ENCODE peak calls at places on chromosome 1, in seven cellular contexts. N is stomach; V is Peyer's patch; A is breast epithelium; T is pancreas; D is AG04450; O is CD4-positive, CD25-positive, alpha-beta regulatory T cell. L is an unnamed sample.

GRCh38 chr1:32767156-32767555 is 50.0 kb downstream of the YARS1 start:
- DNase-seq in V (no peak), O (no peak), N (no peak), T (no peak), A (no peak), D (no peak), L (no peak)

GRCh38 chr1:224541901-224542610 is 74.1 kb upstream of the CNIH3 start:
- DNase-seq in T (no peak), A (no peak), V (no peak), D (no peak), O (no peak), N (no peak), L (no peak)

GRCh38 chr1:61436491-61437120 is 288.3 kb downstream of the TM2D1 start:
- DNase-seq in T (no peak), O (no peak), A (no peak), N (peak), D (no peak), V (no peak), L (no peak)

GRCh38 chr1:201359873-201360210 is 17.6 kb downstream of the TNNT2 start:
- DNase-seq in T (no peak), O (no peak), V (peak), D (no peak), N (no peak), A (no peak), L (no peak)

GRCh38 chr1:45857101-45857700 is 53.8 kb downstream of the MAST2 start:
- DNase-seq in D (no peak), V (no peak), N (no peak), O (no peak), A (no peak), T (no peak), L (no peak)

GRCh38 chr1:24501371-24502167 is 1.1 kb upstream of the RCAN3 start:
- DNase-seq in V (no peak), T (no peak), D (no peak), O (peak), N (peak), A (no peak), L (no peak)

GRCh38 chr1:6053206-6053546 is 7.5 kb downstream of the KCNAB2 start:
- DNase-seq in O (no peak), N (no peak), V (no peak), T (no peak), D (no peak), A (no peak), L (no peak)

GRCh38 chr1:20466231-20466630 is 19.8 kb downstream of the CAMK2N1 start:
- DNase-seq in A (no peak), V (no peak), D (no peak), O (no peak), N (no peak), T (no peak), L (no peak)

GRCh38 chr1:13819637-13820036 is 119.6 kb downstream of the PRDM2 start:
- DNase-seq in O (no peak), D (no peak), V (no peak), A (no peak), T (no peak), N (no peak), L (no peak)

GRCh38 chr1:104189207-104189606 is 439.5 kb downstream of the AMY1C start:
- DNase-seq in A (no peak), T (no peak), D (no peak), V (no peak), O (no peak), N (no peak), L (no peak)

GRCh38 chr1:14826731-14827326 is 228.3 kb downstream of the KAZN start:
- DNase-seq in O (no peak), T (no peak), N (no peak), D (no peak), V (no peak), A (no peak), L (no peak)

GRCh38 chr1:91606546-91607078 is 106.0 kb downstream of the CDC7 start:
- DNase-seq in N (no peak), T (no peak), D (no peak), O (no peak), V (no peak), A (no peak), L (no peak)

GRCh38 chr1:198763298-198763714 is 124.5 kb downstream of the PTPRC start:
- DNase-seq in V (no peak), A (no peak), T (no peak), N (no peak), D (no peak), O (no peak), L (no peak)

GRCh38 chr1:8019229-8019620 is 6.9 kb downstream of the ERRFI1 start:
- DNase-seq in O (no peak), N (no peak), D (no peak), T (no peak), V (no peak), A (no peak), L (no peak)
- H3K4me3 ChIP-seq in O (no peak), N (no peak), D (no peak), T (peak), V (no peak), A (peak), L (no peak)

GRCh38 chr1:150619576-150620509 is 9.6 kb downstream of the ENSA start:
- DNase-seq in T (no peak), N (no peak), D (no peak), O (no peak), V (no peak), A (no peak), L (peak)
- H3K4me3 ChIP-seq in T (no peak), N (no peak), D (no peak), O (peak), V (no peak), A (no peak), L (no peak)

DNA sequence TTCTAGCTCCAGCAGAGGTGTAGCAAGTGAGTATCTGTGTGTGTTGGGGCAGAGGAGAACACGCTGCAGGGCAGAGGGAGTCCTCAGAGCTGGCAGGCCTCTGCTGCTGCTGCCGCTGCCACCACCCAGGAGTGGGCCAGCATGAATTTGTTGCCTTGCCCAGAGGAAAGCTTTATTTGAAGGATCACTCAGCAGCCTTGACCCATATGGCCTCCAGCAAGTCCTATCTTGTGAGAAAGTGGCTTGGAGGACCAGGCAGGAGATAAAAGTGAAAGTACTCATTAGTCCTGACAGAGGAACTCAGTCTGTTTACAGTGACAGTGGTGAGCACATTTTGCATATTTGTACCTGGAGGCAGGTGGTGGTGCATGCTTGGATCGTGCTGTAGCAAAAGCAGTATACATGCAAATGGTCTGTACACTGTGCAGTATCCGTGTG is 3.1 kb downstream of the TRAF5 start:
- DNase-seq in T (no peak), N (no peak), V (no peak), O (no peak), D (no peak), A (no peak), L (no peak)
- H3K4me3 ChIP-seq in T (peak), N (no peak), V (peak), O (peak), D (no peak), A (peak), L (no peak)

DNA sequence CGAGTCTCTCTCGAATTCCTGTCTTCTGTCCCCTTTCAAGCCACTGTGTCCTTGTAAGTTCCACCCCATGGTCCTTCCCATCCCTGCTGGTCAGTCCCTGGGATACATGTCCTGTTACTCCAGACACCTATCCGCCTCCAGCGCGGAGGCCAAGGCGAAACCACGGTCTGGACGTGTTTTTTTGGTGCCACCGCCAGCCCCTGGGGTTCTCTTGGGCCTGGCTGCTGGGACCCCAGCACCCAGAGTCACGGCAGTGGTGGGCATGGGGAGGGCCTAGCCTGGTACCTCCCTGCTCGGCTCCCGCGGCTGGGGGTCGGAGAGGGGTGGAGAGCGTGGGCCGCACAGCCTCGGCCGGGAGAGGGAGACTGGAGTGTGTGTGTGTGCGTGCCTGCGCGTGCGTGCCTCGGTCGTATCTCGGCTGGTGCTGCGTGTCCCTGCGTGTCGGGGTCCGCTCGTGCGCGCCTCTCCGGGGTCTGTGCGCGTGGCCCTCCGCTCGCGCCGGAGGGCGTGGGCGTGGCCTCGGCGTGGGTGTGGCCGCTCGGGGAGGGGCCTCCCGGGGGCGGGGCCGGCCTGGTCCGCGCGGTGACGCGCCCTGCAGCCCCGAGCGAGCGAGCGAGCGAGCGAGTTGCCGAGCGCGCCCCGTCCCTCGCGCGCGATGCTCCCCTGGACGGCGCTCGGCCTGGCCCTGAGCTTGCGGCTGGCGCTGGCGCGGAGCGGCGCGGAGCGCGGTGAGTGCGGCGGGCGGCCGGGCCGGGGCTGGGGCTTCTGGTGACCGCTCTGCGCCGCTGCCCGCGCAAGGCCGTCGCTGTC is at the start of gene VWA1:
- DNase-seq in T (peak), D (no peak), O (peak), N (peak), A (peak), V (peak), L (no peak)
- H3K4me3 ChIP-seq in T (peak), D (peak), O (no peak), N (peak), A (peak), V (peak), L (peak)

GRCh38 chr1:51990478-51990965 is at the start of gene RAB3B:
- DNase-seq in T (peak), N (peak), O (peak), V (peak), D (peak), A (peak), L (no peak)
- H3K4me3 ChIP-seq in T (peak), N (peak), O (peak), V (peak), D (peak), A (peak), L (peak)

L was measured in skeletal muscle cell.